ENCODE peak calls at places on chromosomes 3 and 15, in five cellular contexts. F is psoas muscle; J is activated naive CD4-positive, alpha-beta T cell; E is activated T-cell treated with anti-CD3 and anti-CD28 coated beads for 48 hours; H is midbrain. N is an unnamed sample.

GRCh38 chr3:170425491-170426239 is 7.0 kb downstream of the CLDN11 start:
- DNase-seq in F (no peak), J (no peak), E (no peak), H (peak), N (no peak)

GRCh38 chr15:70669006-70669602 is 94.3 kb downstream of the UACA start:
- DNase-seq in F (no peak), J (no peak), E (no peak), H (no peak), N (no peak)

GRCh38 chr3:184236636-184237035 is 7.3 kb downstream of the VWA5B2 start:
- DNase-seq in F (no peak), J (no peak), E (no peak), H (no peak), N (no peak)

GRCh38 chr15:90013503-90013937 is 12.4 kb downstream of the ZNF710 start:
- DNase-seq in F (no peak), J (no peak), E (no peak), H (no peak), N (no peak)

GRCh38 chr15:71888797-71889196 is 78.4 kb downstream of the NR2E3 start:
- DNase-seq in F (no peak), J (no peak), E (no peak), H (no peak), N (no peak)

GRCh38 chr15:58299311-58299850 is 132.4 kb upstream of the LIPC start:
- DNase-seq in F (no peak), J (no peak), E (no peak), H (no peak), N (no peak)

GRCh38 chr3:160076519-160076918 is 87.9 kb downstream of the IL12A start:
- DNase-seq in F (no peak), J (no peak), E (no peak), H (no peak), N (no peak)

GRCh38 chr3:50264389-50264963 is 4.5 kb upstream of the SEMA3B start:
- DNase-seq in F (peak), J (no peak), E (no peak), H (peak), N (peak)

GRCh38 chr15:67133738-67134576 is 68.6 kb downstream of the SMAD3 start:
- DNase-seq in F (no peak), J (peak), E (peak), H (no peak), N (no peak)

GRCh38 chr3:46466871-46467403 is 2.2 kb upstream of the LTF start:
- DNase-seq in F (no peak), J (no peak), E (no peak), H (no peak), N (no peak)